ENCODE peak calls at places on chromosomes 1 and 21, in five cellular contexts. One of them, this sample, is unnamed.

GRCh38 chr1:32500387-32501209 is 35.7 kb downstream of the ZBTB8B start:
- DNase-seq in fibroblast of lung: peak; percentile 49
- DNase-seq in PC-3: peak; percentile 68
- DNase-seq in transverse colon: peak; percentile 72
- DNase-seq in mucosa of descending colon: peak; percentile 63
- DNase-seq in this sample: peak; percentile 59

GRCh38 chr1:57403201-57403600 is 20.7 kb downstream of the DAB1 start:
- DNase-seq in fibroblast of lung: no peak
- DNase-seq in PC-3: no peak
- DNase-seq in transverse colon: no peak
- DNase-seq in mucosa of descending colon: no peak
- DNase-seq in this sample: no peak

GRCh38 chr1:2236695-2237677 is 8.9 kb downstream of the SKI start:
- DNase-seq in mucosa of descending colon: peak; percentile 51
- DNase-seq in PC-3: no peak
- DNase-seq in transverse colon: no peak
- DNase-seq in fibroblast of lung: no peak
- DNase-seq in this sample: no peak

GRCh38 chr1:207304710-207305151 is 16.7 kb upstream of the CD55 start:
- DNase-seq in fibroblast of lung: peak; percentile 60
- DNase-seq in mucosa of descending colon: no peak
- DNase-seq in PC-3: peak; percentile 99
- DNase-seq in transverse colon: no peak
- DNase-seq in this sample: peak; percentile 65

GRCh38 chr1:217322834-217323233 is 308.1 kb downstream of the GPATCH2 start:
- DNase-seq in fibroblast of lung: no peak
- DNase-seq in PC-3: no peak
- DNase-seq in mucosa of descending colon: no peak
- DNase-seq in transverse colon: no peak
- DNase-seq in this sample: no peak

GRCh38 chr1:193019442-193020026 is 39.6 kb downstream of the UCHL5 start:
- DNase-seq in PC-3: peak; percentile 75
- DNase-seq in fibroblast of lung: peak; percentile 80
- DNase-seq in transverse colon: no peak
- DNase-seq in mucosa of descending colon: peak; percentile 62
- DNase-seq in this sample: peak; percentile 87

GRCh38 chr1:226653311-226653921 is 85.7 kb downstream of the ITPKB start:
- DNase-seq in PC-3: no peak
- DNase-seq in transverse colon: peak; percentile 60
- DNase-seq in mucosa of descending colon: no peak
- DNase-seq in fibroblast of lung: no peak
- DNase-seq in this sample: no peak

GRCh38 chr21:26572026-26572425 is 1.1 kb downstream of the CYYR1 start:
- DNase-seq in fibroblast of lung: no peak
- DNase-seq in mucosa of descending colon: no peak
- DNase-seq in transverse colon: no peak
- DNase-seq in PC-3: no peak
- DNase-seq in this sample: no peak

GRCh38 chr1:183995322-183996035 is 42.0 kb downstream of the COLGALT2 start:
- DNase-seq in PC-3: no peak
- DNase-seq in mucosa of descending colon: no peak
- DNase-seq in fibroblast of lung: peak; percentile 36
- DNase-seq in transverse colon: no peak
- DNase-seq in this sample: peak; percentile 22

GRCh38 chr1:207152792-207153434 is 48.9 kb downstream of the C4BPA start:
- DNase-seq in mucosa of descending colon: no peak
- DNase-seq in PC-3: peak; percentile 83
- DNase-seq in fibroblast of lung: no peak
- DNase-seq in transverse colon: no peak
- DNase-seq in this sample: no peak

GRCh38 chr1:30888391-30888790 is 20.2 kb downstream of the SDC3 start:
- DNase-seq in mucosa of descending colon: peak; percentile 31
- DNase-seq in fibroblast of lung: peak; percentile 96
- DNase-seq in transverse colon: peak; percentile 64
- DNase-seq in PC-3: no peak
- DNase-seq in this sample: peak; percentile 69

GRCh38 chr1:115669002-115669673 is 27.4 kb downstream of the VANGL1 start:
- DNase-seq in fibroblast of lung: peak; percentile 81
- DNase-seq in PC-3: peak; percentile 96
- DNase-seq in transverse colon: no peak
- DNase-seq in mucosa of descending colon: no peak
- DNase-seq in this sample: peak; percentile 64

GRCh38 chr1:2822621-2823145 is 21.2 kb upstream of the TTC34 start:
- DNase-seq in PC-3: no peak
- DNase-seq in mucosa of descending colon: no peak
- DNase-seq in fibroblast of lung: no peak
- DNase-seq in transverse colon: no peak
- DNase-seq in this sample: no peak

GRCh38 chr1:172761581-172762025 is 102.7 kb downstream of the FASLG start:
- DNase-seq in transverse colon: no peak
- DNase-seq in mucosa of descending colon: no peak
- DNase-seq in PC-3: peak; percentile 98
- DNase-seq in fibroblast of lung: peak; percentile 53
- DNase-seq in this sample: peak; percentile 72

GRCh38 chr1:18927654-18928272 is 25.4 kb upstream of the ALDH4A1 start:
- DNase-seq in PC-3: peak; percentile 74
- DNase-seq in mucosa of descending colon: no peak
- DNase-seq in transverse colon: no peak
- DNase-seq in fibroblast of lung: no peak
- DNase-seq in this sample: peak; percentile 68

GRCh38 chr1:185045793-185046441 is 559 bp downstream of the RNF2 start:
- DNase-seq in mucosa of descending colon: peak; percentile 56
- DNase-seq in PC-3: no peak
- DNase-seq in transverse colon: peak; percentile 20
- DNase-seq in fibroblast of lung: peak; percentile 23
- DNase-seq in this sample: peak; percentile 35

GRCh38 chr1:78447096-78447495 is 43.7 kb upstream of the PTGFR start:
- DNase-seq in fibroblast of lung: no peak
- DNase-seq in PC-3: peak; percentile 20
- DNase-seq in mucosa of descending colon: no peak
- DNase-seq in transverse colon: no peak
- DNase-seq in this sample: peak; percentile 16

GRCh38 chr1:111656093-111657017 is 36.8 kb downstream of the RAP1A start:
- DNase-seq in transverse colon: peak; percentile 26
- DNase-seq in fibroblast of lung: peak; percentile 80
- DNase-seq in PC-3: peak; percentile 71
- DNase-seq in mucosa of descending colon: peak; percentile 72
- DNase-seq in this sample: peak; percentile 75

GRCh38 chr1:25082216-25082899 is 149.9 kb downstream of the SYF2 start:
- DNase-seq in mucosa of descending colon: no peak
- DNase-seq in fibroblast of lung: no peak
- DNase-seq in PC-3: peak; percentile 79
- DNase-seq in transverse colon: no peak
- DNase-seq in this sample: no peak

GRCh38 chr1:170729608-170730378 is 65.9 kb downstream of the PRRX1 start:
- DNase-seq in fibroblast of lung: peak; percentile 65
- DNase-seq in PC-3: peak; percentile 14
- DNase-seq in mucosa of descending colon: no peak
- DNase-seq in transverse colon: no peak
- DNase-seq in this sample: peak; percentile 70

GRCh38 chr1:8349961-8350360 is 32.0 kb downstream of the SLC45A1 start:
- DNase-seq in fibroblast of lung: no peak
- DNase-seq in mucosa of descending colon: no peak
- DNase-seq in PC-3: no peak
- DNase-seq in transverse colon: no peak
- DNase-seq in this sample: peak; percentile 49

GRCh38 chr1:207832796-207833195 is 78.1 kb downstream of the CD34 start:
- DNase-seq in fibroblast of lung: no peak
- DNase-seq in mucosa of descending colon: no peak
- DNase-seq in PC-3: no peak
- DNase-seq in transverse colon: no peak
- DNase-seq in this sample: no peak

GRCh38 chr1:218336353-218336752 is 8.8 kb upstream of the TGFB2 start:
- DNase-seq in transverse colon: no peak
- DNase-seq in mucosa of descending colon: no peak
- DNase-seq in fibroblast of lung: no peak
- DNase-seq in PC-3: no peak
- DNase-seq in this sample: no peak

GRCh38 chr1:239630767-239631166 is 244.4 kb downstream of the CHRM3 start:
- DNase-seq in PC-3: no peak
- DNase-seq in transverse colon: no peak
- DNase-seq in mucosa of descending colon: no peak
- DNase-seq in fibroblast of lung: no peak
- DNase-seq in this sample: no peak

GRCh38 chr1:46114925-46115603 is 17.4 kb downstream of the PIK3R3 start:
- DNase-seq in mucosa of descending colon: no peak
- DNase-seq in fibroblast of lung: peak; percentile 43
- DNase-seq in PC-3: no peak
- DNase-seq in transverse colon: no peak
- DNase-seq in this sample: no peak

GRCh38 chr1:10245674-10246073 is 35.3 kb downstream of the KIF1B start:
- DNase-seq in PC-3: no peak
- DNase-seq in mucosa of descending colon: no peak
- DNase-seq in transverse colon: no peak
- DNase-seq in fibroblast of lung: no peak
- DNase-seq in this sample: no peak

GRCh38 chr21:42258885-42259407 is 40.0 kb downstream of the ABCG1 start:
- DNase-seq in transverse colon: no peak
- DNase-seq in mucosa of descending colon: no peak
- DNase-seq in PC-3: no peak
- DNase-seq in fibroblast of lung: no peak
- DNase-seq in this sample: no peak
- TF ChIP-seq CTCF in transverse colon: no peak
- TF ChIP-seq CTCF in mucosa of descending colon: no peak
- TF ChIP-seq CTCF in PC-3: peak; percentile 18
- TF ChIP-seq CTCF in fibroblast of lung: no peak
- TF ChIP-seq CTCF in this sample: no peak

DNA sequence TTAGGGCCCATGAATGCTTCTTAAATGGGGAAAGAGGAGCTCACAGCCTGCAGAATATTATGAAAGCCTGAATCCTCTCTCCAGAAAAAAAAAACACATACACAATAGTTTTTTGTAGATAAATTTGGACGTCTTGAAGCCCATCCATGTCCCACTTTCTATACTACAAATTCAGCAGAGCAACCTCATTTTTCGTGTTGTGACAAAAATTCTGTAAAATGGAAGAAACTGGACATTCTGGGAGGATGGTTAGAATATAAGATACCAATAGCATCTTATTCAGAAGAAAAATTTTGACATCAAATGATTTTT is 102.1 kb downstream of the ZNF281 start:
- DNase-seq in fibroblast of lung: no peak
- DNase-seq in transverse colon: no peak
- DNase-seq in PC-3: no peak
- DNase-seq in mucosa of descending colon: no peak
- DNase-seq in this sample: no peak
- TF ChIP-seq CTCF in fibroblast of lung: no peak
- TF ChIP-seq CTCF in transverse colon: no peak
- TF ChIP-seq CTCF in PC-3: peak; percentile 52
- TF ChIP-seq CTCF in mucosa of descending colon: no peak
- TF ChIP-seq CTCF in this sample: no peak

DNA sequence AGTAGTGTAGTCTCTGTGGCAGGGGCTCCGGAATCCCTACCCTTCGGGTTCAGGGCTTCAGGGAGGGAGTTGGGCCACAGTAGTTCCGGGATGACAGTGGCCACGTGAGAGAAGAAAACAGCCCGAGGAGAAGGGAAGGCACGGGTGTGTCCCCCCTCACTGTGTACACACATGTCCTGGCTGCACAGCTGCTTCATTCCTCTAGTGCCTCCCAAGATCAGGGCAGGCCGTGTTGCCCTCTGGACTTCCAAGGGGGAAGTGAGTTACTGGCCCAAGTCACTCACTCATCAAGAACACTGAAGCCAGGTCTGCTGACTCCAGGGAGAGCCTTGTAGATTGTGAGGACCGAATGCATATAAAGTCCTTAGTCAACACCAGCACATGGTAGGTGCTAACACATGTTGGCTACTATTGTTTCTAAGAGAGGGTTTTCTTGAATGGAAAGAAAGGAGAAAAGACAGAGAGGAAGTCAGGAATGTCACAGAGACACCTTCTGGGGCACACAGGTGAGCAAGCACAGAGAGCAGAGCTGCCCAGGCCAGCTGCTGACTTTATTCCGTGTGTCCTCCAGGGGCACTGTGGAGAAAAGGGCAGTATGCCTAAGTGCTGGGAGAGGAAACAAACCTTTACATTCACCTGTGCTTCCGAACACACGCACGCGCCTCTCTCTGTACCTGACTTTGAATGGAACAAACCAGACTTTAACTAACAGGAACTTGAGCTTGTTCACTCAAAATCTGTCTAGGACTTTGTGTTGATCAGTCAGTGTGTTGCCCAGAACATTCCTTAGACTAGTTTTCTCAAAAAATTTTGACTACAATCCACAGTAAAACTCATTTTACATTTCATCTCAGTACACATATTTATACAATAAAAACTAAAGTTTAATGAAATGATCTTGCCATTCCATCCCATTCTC is 40.0 kb downstream of the LHX4 start:
- DNase-seq in transverse colon: peak; percentile 80
- DNase-seq in PC-3: peak; percentile 52
- DNase-seq in fibroblast of lung: no peak
- DNase-seq in mucosa of descending colon: peak; percentile 84
- DNase-seq in this sample: peak; percentile 16
- TF ChIP-seq CTCF in transverse colon: peak; percentile 58
- TF ChIP-seq CTCF in PC-3: peak; percentile 60
- TF ChIP-seq CTCF in fibroblast of lung: peak; percentile 55
- TF ChIP-seq CTCF in mucosa of descending colon: peak; percentile 13
- TF ChIP-seq CTCF in this sample: peak; percentile 61

GRCh38 chr1:23210351-23210785 is 6.9 kb downstream of the HTR1D start:
- DNase-seq in fibroblast of lung: no peak
- DNase-seq in PC-3: peak; percentile 52
- DNase-seq in transverse colon: no peak
- DNase-seq in mucosa of descending colon: no peak
- DNase-seq in this sample: no peak
- TF ChIP-seq CTCF in fibroblast of lung: no peak
- TF ChIP-seq CTCF in PC-3: peak; percentile 58
- TF ChIP-seq CTCF in transverse colon: no peak
- TF ChIP-seq CTCF in mucosa of descending colon: no peak
- TF ChIP-seq CTCF in this sample: no peak

DNA sequence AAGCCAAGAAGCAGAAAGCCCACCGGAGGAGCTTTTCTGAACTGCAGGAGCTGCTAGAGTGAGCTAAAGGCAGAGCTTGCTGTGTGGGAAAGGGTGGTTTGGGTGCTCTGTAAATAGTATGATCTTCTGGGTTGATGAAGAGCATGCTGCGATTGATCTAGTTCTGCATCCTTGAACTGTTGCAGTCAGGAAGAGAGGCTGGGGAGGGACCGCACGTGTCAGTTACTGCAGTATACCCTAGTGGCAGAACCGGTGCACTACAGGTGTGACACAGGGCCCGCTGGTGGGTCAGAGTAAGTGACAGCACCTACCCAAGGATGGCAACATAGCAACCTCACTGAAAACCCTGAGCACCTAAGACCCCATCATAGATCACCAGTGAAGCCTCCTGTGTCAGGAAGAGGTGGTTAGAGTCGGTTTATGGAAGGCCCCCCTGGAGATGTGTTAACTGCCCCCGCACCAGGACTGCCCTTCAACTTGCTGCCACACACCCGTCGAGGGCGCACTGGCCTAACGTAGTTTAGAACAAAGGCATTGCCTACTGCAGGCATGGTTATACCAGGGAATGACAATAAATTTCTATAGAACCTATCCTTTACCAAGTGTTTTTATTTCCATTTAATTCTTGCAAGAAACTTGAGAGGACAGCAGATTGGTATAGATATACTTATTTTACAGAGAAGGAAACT is 146.0 kb upstream of the KIAA0040 start:
- DNase-seq in mucosa of descending colon: peak; percentile 38
- DNase-seq in PC-3: peak; percentile 46
- DNase-seq in fibroblast of lung: no peak
- DNase-seq in transverse colon: peak; percentile 25
- DNase-seq in this sample: no peak
- TF ChIP-seq CTCF in mucosa of descending colon: no peak
- TF ChIP-seq CTCF in PC-3: peak; percentile 57
- TF ChIP-seq CTCF in fibroblast of lung: peak; percentile 10
- TF ChIP-seq CTCF in transverse colon: peak; percentile 30
- TF ChIP-seq CTCF in this sample: peak; percentile 15